ENCODE peak calls at places on chromosomes 13 and 19, in six cellular contexts. O, N, Q, V, F and R are unnamed samples.

GRCh38 chr19:5292453-5292842 is 48.2 kb downstream of the PTPRS start:
- DNase-seq in O (no peak), N (no peak), Q (no peak), V (no peak), F (no peak), R (no peak)

GRCh38 chr19:46069841-46070341 is 29.1 kb upstream of the IGFL4 start:
- DNase-seq in O (no peak), N (no peak), Q (no peak), V (no peak), F (no peak), R (no peak)

GRCh38 chr13:102688306-102688973 is 6.4 kb downstream of the METTL21C start:
- DNase-seq in O (no peak), N (no peak), Q (no peak), V (peak; percentile 63), F (no peak), R (no peak)

GRCh38 chr13:93420887-93421286 is 194.3 kb downstream of the GPC6 start:
- DNase-seq in O (peak; percentile 27), N (no peak), Q (no peak), V (no peak), F (no peak), R (no peak)

GRCh38 chr13:108551674-108552073 is 77.7 kb upstream of the MYO16 start:
- DNase-seq in O (no peak), N (no peak), Q (no peak), V (no peak), F (no peak), R (no peak)

GRCh38 chr13:50626031-50626643 is 217.4 kb downstream of the DLEU7 start:
- DNase-seq in O (no peak), N (no peak), Q (no peak), V (no peak), F (no peak), R (no peak)

GRCh38 chr13:47588676-47589075 is 412.4 kb downstream of the SUCLA2 start:
- DNase-seq in O (no peak), N (no peak), Q (no peak), V (no peak), F (no peak), R (no peak)

GRCh38 chr13:20570540-20570939 is 3.6 kb downstream of the IFT88 start:
- DNase-seq in O (no peak), N (no peak), Q (no peak), V (no peak), F (no peak), R (no peak)

GRCh38 chr19:21877976-21878375 is 42.0 kb upstream of the ZNF43 start:
- DNase-seq in O (no peak), N (no peak), Q (no peak), V (no peak), F (no peak), R (no peak)

GRCh38 chr19:5397804-5398692 is 57.2 kb upstream of the ZNRF4 start:
- DNase-seq in O (peak; percentile 68), N (no peak), Q (no peak), V (peak; percentile 65), F (no peak), R (no peak)

GRCh38 chr13:18948664-18949488 is 232.7 kb downstream of the TUBA3C start:
- DNase-seq in O (no peak), N (no peak), Q (no peak), V (no peak), F (no peak), R (no peak)

GRCh38 chr19:32998722-32999121 is 26.7 kb downstream of the FAAP24 start:
- DNase-seq in O (no peak), N (no peak), Q (no peak), V (no peak), F (no peak), R (no peak)

GRCh38 chr13:65856464-65856863 is 1373.7 kb downstream of the PCDH9 start:
- DNase-seq in O (no peak), N (no peak), Q (no peak), V (no peak), F (no peak), R (no peak)

GRCh38 chr13:113973218-113974164 is at the start of gene C13orf46:
- DNase-seq in O (peak; percentile 9), N (no peak), Q (no peak), V (no peak), F (no peak), R (no peak)

GRCh38 chr13:112451512-112452379 is 75.6 kb downstream of the SPACA7 start:
- DNase-seq in O (no peak), N (peak; percentile 12), Q (no peak), V (peak; percentile 20), F (no peak), R (no peak)

GRCh38 chr13:75512253-75512652 is 25.4 kb downstream of the COMMD6 start:
- DNase-seq in O (no peak), N (no peak), Q (no peak), V (no peak), F (no peak), R (no peak)

GRCh38 chr19:37905936-37906867 is at the start of gene WDR87:
- DNase-seq in O (peak; percentile 27), N (peak; percentile 46), Q (peak; percentile 68), V (peak; percentile 95), F (no peak), R (peak; percentile 38)

GRCh38 chr19:2240881-2241760 is 4.5 kb downstream of the SF3A2 start:
- DNase-seq in O (no peak), N (no peak), Q (no peak), V (no peak), F (no peak), R (no peak)

GRCh38 chr19:42762782-42763181 is 2.7 kb downstream of the PSG8 start:
- DNase-seq in O (no peak), N (no peak), Q (no peak), V (no peak), F (no peak), R (no peak)

GRCh38 chr13:99433543-99434075 is 67.7 kb upstream of the TM9SF2 start:
- DNase-seq in O (no peak), N (no peak), Q (peak; percentile 48), V (no peak), F (no peak), R (no peak)

GRCh38 chr19:56105090-56105701 is 15.9 kb downstream of the ZNF787 start:
- DNase-seq in O (peak; percentile 85), N (peak; percentile 92), Q (no peak), V (peak; percentile 85), F (peak; percentile 34), R (peak; percentile 27)

GRCh38 chr13:38697628-38698333 is 10.9 kb downstream of the FREM2 start:
- DNase-seq in O (no peak), N (no peak), Q (no peak), V (no peak), F (no peak), R (no peak)

GRCh38 chr19:44722131-44723121 is 23.5 kb downstream of the CEACAM16 start:
- DNase-seq in O (no peak), N (no peak), Q (no peak), V (no peak), F (no peak), R (no peak)

GRCh38 chr13:44147648-44148047 is 226.0 kb upstream of the SERP2 start:
- DNase-seq in O (no peak), N (no peak), Q (no peak), V (no peak), F (no peak), R (no peak)

GRCh38 chr19:14563989-14564650 is 7.7 kb downstream of the NDUFB7 start:
- DNase-seq in O (peak; percentile 52), N (no peak), Q (no peak), V (peak; percentile 98), F (peak; percentile 5), R (peak; percentile 15)

GRCh38 chr19:5990289-5990797 is 12.4 kb upstream of the RANBP3 start:
- DNase-seq in O (no peak), N (no peak), Q (no peak), V (peak; percentile 84), F (no peak), R (no peak)

GRCh38 chr13:74056829-74057564 is 77.2 kb downstream of the KLF12 start:
- DNase-seq in O (peak; percentile 79), N (no peak), Q (no peak), V (no peak), F (no peak), R (no peak)

GRCh38 chr19:7494416-7495098 is 5.7 kb upstream of the PEX11G start:
- DNase-seq in O (peak; percentile 74), N (peak; percentile 31), Q (no peak), V (no peak), F (no peak), R (no peak)

GRCh38 chr13:110616103-110617101 is 1.1 kb downstream of the NAXD start:
- DNase-seq in O (no peak), N (peak; percentile 52), Q (no peak), V (no peak), F (no peak), R (no peak)

GRCh38 chr19:38267780-38268430 is 3.5 kb downstream of the SPINT2 start:
- DNase-seq in O (no peak), N (peak; percentile 72), Q (no peak), V (no peak), F (no peak), R (no peak)

GRCh38 chr19:1974381-1975066 is 33.6 kb downstream of the CSNK1G2 start:
- DNase-seq in O (no peak), N (no peak), Q (no peak), V (no peak), F (no peak), R (no peak)